ENCODE peak calls at places on chromosomes 3 and 15, in eight cellular contexts. E is T-helper 9 cell; K is dermis blood vessel endothelial cell; Y is naive thymus-derived CD8-positive, alpha-beta T cell; H is tibial artery; W is stimulated activated CD4-positive, alpha-beta T cell treated with anti-CD3 and anti-CD28 coated beads, Interleukin-12 subunit alpha, Interleukin-12 subunit beta, amount 100 ng/mL, for 4 hours; O is germinal center; J is CD8-positive, alpha-beta memory T cell. T is an unnamed sample.

GRCh38 chr3:49930922-49931321 is 1.3 kb upstream of the MON1A start:
- DNase-seq in E (no peak), K (no peak), Y (no peak), H (no peak), W (no peak), O (no peak), J (no peak), T (peak)

GRCh38 chr15:46411900-46412299 is 777.1 kb downstream of the SQOR start:
- DNase-seq in E (no peak), K (no peak), Y (no peak), H (no peak), W (no peak), O (no peak), J (no peak), T (no peak)

GRCh38 chr3:43872301-43872700 is 181.6 kb downstream of the ABHD5 start:
- DNase-seq in E (no peak), K (peak), Y (no peak), H (no peak), W (no peak), O (no peak), J (no peak), T (no peak)

GRCh38 chr15:89462198-89462912 is 34.0 kb downstream of the RHCG start:
- DNase-seq in E (no peak), K (peak), Y (no peak), H (no peak), W (no peak), O (no peak), J (no peak), T (peak)

GRCh38 chr15:55552926-55553325 is 35.2 kb downstream of the PYGO1 start:
- DNase-seq in E (no peak), K (no peak), Y (no peak), H (no peak), W (no peak), O (no peak), J (no peak), T (peak)

GRCh38 chr3:108477511-108478147 is 32.8 kb downstream of the MYH15 start:
- DNase-seq in E (peak), K (peak), Y (peak), H (no peak), W (peak), O (peak), J (peak), T (peak)

GRCh38 chr3:194905696-194906095 is 220.0 kb downstream of the FAM43A start:
- DNase-seq in E (no peak), K (no peak), Y (no peak), H (no peak), W (no peak), O (no peak), J (no peak), T (no peak)

GRCh38 chr3:8223766-8224165 is 277.9 kb upstream of the LMCD1 start:
- DNase-seq in E (no peak), K (no peak), Y (no peak), H (no peak), W (no peak), O (no peak), J (no peak), T (no peak)

GRCh38 chr3:14879161-14879888 is 60.6 kb downstream of the FGD5 start:
- DNase-seq in E (no peak), K (no peak), Y (peak), H (peak), W (no peak), O (no peak), J (no peak), T (no peak)

GRCh38 chr15:98823012-98823458 is 174.7 kb downstream of the IGF1R start:
- DNase-seq in E (no peak), K (peak), Y (no peak), H (no peak), W (no peak), O (no peak), J (no peak), T (peak)

GRCh38 chr3:122497425-122497824 is 17.3 kb downstream of the KPNA1 start:
- DNase-seq in E (no peak), K (peak), Y (peak), H (no peak), W (no peak), O (no peak), J (no peak), T (peak)

GRCh38 chr3:10623578-10624275 is 118.3 kb upstream of the ATP2B2 start:
- DNase-seq in E (no peak), K (no peak), Y (no peak), H (peak), W (no peak), O (no peak), J (no peak), T (no peak)

GRCh38 chr3:184361532-184361931 is at the start of the genes CLCN2 and POLR2H:
- DNase-seq in E (peak), K (peak), Y (peak), H (peak), W (peak), O (peak), J (peak), T (no peak)

GRCh38 chr3:31957106-31957505 is 24.0 kb downstream of the OSBPL10 start:
- DNase-seq in E (no peak), K (no peak), Y (no peak), H (no peak), W (no peak), O (no peak), J (no peak), T (no peak)

GRCh38 chr3:188262913-188263683 is 109.1 kb downstream of the LPP start:
- DNase-seq in E (no peak), K (peak), Y (no peak), H (peak), W (no peak), O (no peak), J (no peak), T (no peak)

GRCh38 chr3:126959921-126960603 is 22.9 kb upstream of the PLXNA1 start:
- DNase-seq in E (no peak), K (peak), Y (no peak), H (no peak), W (no peak), O (no peak), J (no peak), T (no peak)

GRCh38 chr3:108757404-108757982 is at the start of gene RETNLB:
- DNase-seq in E (no peak), K (no peak), Y (no peak), H (no peak), W (no peak), O (no peak), J (no peak), T (peak)

GRCh38 chr3:170621256-170621655 is 35.4 kb upstream of the SLC7A14 start:
- DNase-seq in E (no peak), K (no peak), Y (no peak), H (no peak), W (no peak), O (no peak), J (no peak), T (no peak)

GRCh38 chr15:86235667-86236066 is 156.0 kb downstream of the AGBL1 start:
- DNase-seq in E (no peak), K (no peak), Y (no peak), H (no peak), W (no peak), O (no peak), J (no peak), T (no peak)

GRCh38 chr3:50604628-50605588 is 6.7 kb downstream of the CISH start:
- DNase-seq in E (no peak), K (no peak), Y (no peak), H (no peak), W (no peak), O (no peak), J (no peak), T (peak)

GRCh38 chr3:122793568-122794416 is at the start of gene HSPBAP1:
- DNase-seq in E (peak), K (peak), Y (peak), H (peak), W (peak), O (peak), J (peak), T (peak)

GRCh38 chr3:51830986-51831385 is 30.4 kb upstream of the IQCF2 start:
- DNase-seq in E (no peak), K (no peak), Y (no peak), H (no peak), W (no peak), O (no peak), J (no peak), T (no peak)

GRCh38 chr15:78049691-78050440 is 27.6 kb downstream of the TBC1D2B start:
- DNase-seq in E (no peak), K (peak), Y (no peak), H (peak), W (peak), O (no peak), J (peak), T (peak)

GRCh38 chr15:77620960-77621647 is 11.6 kb downstream of the LINGO1 start:
- DNase-seq in E (no peak), K (no peak), Y (no peak), H (no peak), W (no peak), O (no peak), J (no peak), T (no peak)